ENCODE peak calls at places on chromosome 16, in seven cellular contexts. One of them, this sample, is unnamed.

GRCh38 chr16:57653936-57654335 is 14.2 kb upstream of the ADGRG3 start:
- DNase-seq in HepG2: no peak
- DNase-seq in SK-N-SH: no peak
- DNase-seq in H1: no peak
- DNase-seq in K562: no peak
- DNase-seq in GM12878: no peak
- DNase-seq in HCT116: no peak
- DNase-seq in this sample: no peak

GRCh38 chr16:11252482-11252931 is 3.5 kb downstream of the SOCS1 start:
- DNase-seq in H1: no peak
- DNase-seq in SK-N-SH: no peak
- DNase-seq in HepG2: no peak
- DNase-seq in GM12878: no peak
- DNase-seq in K562: no peak
- DNase-seq in HCT116: no peak
- DNase-seq in this sample: no peak

GRCh38 chr16:1487395-1488053 is 1.2 kb downstream of the PTX4 start:
- DNase-seq in GM12878: no peak
- DNase-seq in SK-N-SH: no peak
- DNase-seq in HCT116: no peak
- DNase-seq in K562: no peak
- DNase-seq in HepG2: no peak
- DNase-seq in H1: no peak
- DNase-seq in this sample: no peak

GRCh38 chr16:74448990-74449389 is 27.7 kb upstream of the CLEC18B start:
- DNase-seq in SK-N-SH: no peak
- DNase-seq in GM12878: no peak
- DNase-seq in HCT116: peak
- DNase-seq in H1: no peak
- DNase-seq in K562: no peak
- DNase-seq in HepG2: no peak
- DNase-seq in this sample: no peak

GRCh38 chr16:77812856-77813523 is 24.6 kb downstream of the VAT1L start:
- DNase-seq in SK-N-SH: no peak
- DNase-seq in GM12878: no peak
- DNase-seq in H1: no peak
- DNase-seq in K562: no peak
- DNase-seq in HepG2: no peak
- DNase-seq in HCT116: no peak
- DNase-seq in this sample: no peak

GRCh38 chr16:9141813-9142212 is 50.4 kb downstream of the HAPSTR1 start:
- DNase-seq in SK-N-SH: no peak
- DNase-seq in HCT116: no peak
- DNase-seq in K562: no peak
- DNase-seq in GM12878: no peak
- DNase-seq in HepG2: no peak
- DNase-seq in H1: no peak
- DNase-seq in this sample: no peak

GRCh38 chr16:66399930-66400329 is 27.2 kb upstream of the BEAN1 start:
- DNase-seq in SK-N-SH: peak
- DNase-seq in K562: no peak
- DNase-seq in GM12878: no peak
- DNase-seq in H1: no peak
- DNase-seq in HCT116: no peak
- DNase-seq in HepG2: no peak
- DNase-seq in this sample: no peak

GRCh38 chr16:89720520-89720858 is 209 bp downstream of the VPS9D1 start:
- DNase-seq in GM12878: no peak
- DNase-seq in H1: no peak
- DNase-seq in K562: peak
- DNase-seq in HepG2: peak
- DNase-seq in SK-N-SH: peak
- DNase-seq in HCT116: no peak
- DNase-seq in this sample: no peak

GRCh38 chr16:19436540-19436939 is 18.9 kb downstream of the TMC5 start:
- DNase-seq in K562: no peak
- DNase-seq in SK-N-SH: no peak
- DNase-seq in HepG2: no peak
- DNase-seq in HCT116: no peak
- DNase-seq in GM12878: no peak
- DNase-seq in H1: no peak
- DNase-seq in this sample: no peak

GRCh38 chr16:66030036-66030435 is 336.5 kb upstream of the CDH5 start:
- DNase-seq in GM12878: no peak
- DNase-seq in HepG2: no peak
- DNase-seq in K562: no peak
- DNase-seq in H1: no peak
- DNase-seq in HCT116: no peak
- DNase-seq in SK-N-SH: no peak
- DNase-seq in this sample: no peak

GRCh38 chr16:87206646-87207451 is 110.3 kb downstream of the C16orf95 start:
- DNase-seq in SK-N-SH: no peak
- DNase-seq in HCT116: peak
- DNase-seq in GM12878: no peak
- DNase-seq in HepG2: no peak
- DNase-seq in K562: no peak
- DNase-seq in H1: no peak
- DNase-seq in this sample: no peak

GRCh38 chr16:67156146-67156844 is 3.4 kb downstream of the TRADD start:
- DNase-seq in K562: no peak
- DNase-seq in H1: no peak
- DNase-seq in GM12878: no peak
- DNase-seq in HCT116: no peak
- DNase-seq in SK-N-SH: no peak
- DNase-seq in HepG2: no peak
- DNase-seq in this sample: no peak

GRCh38 chr16:71627631-71628236 is 1.8 kb downstream of the MARVELD3 start:
- DNase-seq in HCT116: no peak
- DNase-seq in H1: no peak
- DNase-seq in GM12878: no peak
- DNase-seq in SK-N-SH: peak
- DNase-seq in HepG2: no peak
- DNase-seq in K562: peak
- DNase-seq in this sample: no peak

GRCh38 chr16:69100046-69100765 is 5.2 kb upstream of the HAS3 start:
- DNase-seq in GM12878: no peak
- DNase-seq in HepG2: no peak
- DNase-seq in K562: no peak
- DNase-seq in H1: no peak
- DNase-seq in SK-N-SH: peak
- DNase-seq in HCT116: no peak
- DNase-seq in this sample: no peak

GRCh38 chr16:62882552-62883221 is 846.4 kb upstream of the CDH8 start:
- DNase-seq in HepG2: no peak
- DNase-seq in GM12878: no peak
- DNase-seq in H1: no peak
- DNase-seq in K562: no peak
- DNase-seq in SK-N-SH: no peak
- DNase-seq in HCT116: no peak
- DNase-seq in this sample: no peak

GRCh38 chr16:11152205-11152604 is 103.8 kb downstream of the SOCS1 start:
- DNase-seq in K562: no peak
- DNase-seq in SK-N-SH: peak
- DNase-seq in HCT116: no peak
- DNase-seq in H1: no peak
- DNase-seq in HepG2: no peak
- DNase-seq in GM12878: no peak
- DNase-seq in this sample: no peak

GRCh38 chr16:86476956-86477530 is 33.3 kb upstream of the FOXF1 start:
- DNase-seq in SK-N-SH: no peak
- DNase-seq in HepG2: no peak
- DNase-seq in H1: no peak
- DNase-seq in K562: no peak
- DNase-seq in HCT116: no peak
- DNase-seq in GM12878: no peak
- DNase-seq in this sample: no peak

GRCh38 chr16:7601100-7601499 is 268.5 kb downstream of the RBFOX1 start:
- DNase-seq in GM12878: no peak
- DNase-seq in HepG2: no peak
- DNase-seq in HCT116: no peak
- DNase-seq in K562: no peak
- DNase-seq in H1: no peak
- DNase-seq in SK-N-SH: no peak
- DNase-seq in this sample: no peak

GRCh38 chr16:54059319-54059718 is 227.3 kb downstream of the IRX3 start:
- DNase-seq in HepG2: no peak
- DNase-seq in H1: no peak
- DNase-seq in SK-N-SH: peak
- DNase-seq in HCT116: no peak
- DNase-seq in K562: no peak
- DNase-seq in GM12878: no peak
- DNase-seq in this sample: no peak

GRCh38 chr16:54056921-54057320 is 229.7 kb downstream of the IRX3 start:
- DNase-seq in HCT116: no peak
- DNase-seq in SK-N-SH: no peak
- DNase-seq in H1: no peak
- DNase-seq in HepG2: no peak
- DNase-seq in GM12878: no peak
- DNase-seq in K562: no peak
- DNase-seq in this sample: no peak

GRCh38 chr16:54055191-54055590 is 231.4 kb downstream of the IRX3 start:
- DNase-seq in SK-N-SH: no peak
- DNase-seq in H1: no peak
- DNase-seq in K562: no peak
- DNase-seq in HCT116: no peak
- DNase-seq in GM12878: no peak
- DNase-seq in HepG2: no peak
- DNase-seq in this sample: no peak

GRCh38 chr16:54054237-54054780 is 232.3 kb downstream of the IRX3 start:
- DNase-seq in HepG2: no peak
- DNase-seq in GM12878: no peak
- DNase-seq in H1: no peak
- DNase-seq in SK-N-SH: no peak
- DNase-seq in K562: no peak
- DNase-seq in HCT116: no peak
- DNase-seq in this sample: no peak

DNA sequence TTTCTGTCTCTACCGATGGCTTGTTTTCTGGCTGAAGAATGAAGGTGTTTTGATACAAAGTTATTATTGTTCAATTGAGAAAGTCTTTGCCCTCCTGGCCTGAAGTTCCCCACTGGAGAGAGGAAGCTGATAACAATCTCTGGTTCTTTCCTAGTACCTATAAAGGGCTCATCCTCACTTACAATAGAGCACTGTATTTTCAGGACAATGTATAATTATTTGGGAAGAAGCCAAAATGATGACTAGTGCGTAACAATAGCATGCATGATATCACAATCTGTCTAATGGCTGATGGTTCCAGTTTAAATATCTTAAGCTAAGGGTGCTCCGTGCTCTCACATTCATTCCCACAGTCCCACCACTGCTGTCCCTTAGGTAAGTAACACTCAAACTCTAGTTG is 230.7 kb downstream of the IRX3 start:
- DNase-seq in H1: no peak
- DNase-seq in HCT116: peak
- DNase-seq in GM12878: no peak
- DNase-seq in K562: no peak
- DNase-seq in HepG2: peak
- DNase-seq in SK-N-SH: no peak
- DNase-seq in this sample: no peak
- TF ChIP-seq YY1 in H1: no peak
- TF ChIP-seq YY1 in HCT116: no peak
- TF ChIP-seq YY1 in GM12878: no peak
- TF ChIP-seq YY1 in K562: no peak
- TF ChIP-seq YY1 in HepG2: no peak
- TF ChIP-seq YY1 in SK-N-SH: no peak
- TF ChIP-seq YY1 in this sample: no peak

GRCh38 chr16:50884066-50884860 is 142.4 kb downstream of the CYLD start:
- DNase-seq in GM12878: no peak
- DNase-seq in SK-N-SH: peak
- DNase-seq in HepG2: peak
- DNase-seq in K562: peak
- DNase-seq in H1: no peak
- DNase-seq in HCT116: no peak
- DNase-seq in this sample: no peak
- TF ChIP-seq YY1 in GM12878: no peak
- TF ChIP-seq YY1 in SK-N-SH: no peak
- TF ChIP-seq YY1 in HepG2: no peak
- TF ChIP-seq YY1 in K562: no peak
- TF ChIP-seq YY1 in H1: no peak
- TF ChIP-seq YY1 in HCT116: no peak
- TF ChIP-seq YY1 in this sample: no peak

GRCh38 chr16:31061813-31062440 is 12.1 kb downstream of the ZNF668 start:
- DNase-seq in HCT116: no peak
- DNase-seq in SK-N-SH: no peak
- DNase-seq in GM12878: no peak
- DNase-seq in HepG2: no peak
- DNase-seq in K562: no peak
- DNase-seq in H1: no peak
- DNase-seq in this sample: no peak

GRCh38 chr16:31063843-31064611 is 10.0 kb downstream of the ZNF668 start:
- DNase-seq in SK-N-SH: no peak
- DNase-seq in HCT116: no peak
- DNase-seq in H1: no peak
- DNase-seq in GM12878: no peak
- DNase-seq in K562: no peak
- DNase-seq in HepG2: no peak
- DNase-seq in this sample: no peak

GRCh38 chr16:31063495-31063842 is 10.6 kb downstream of the ZNF668 start:
- DNase-seq in GM12878: no peak
- DNase-seq in SK-N-SH: no peak
- DNase-seq in H1: no peak
- DNase-seq in HepG2: no peak
- DNase-seq in HCT116: no peak
- DNase-seq in K562: no peak
- DNase-seq in this sample: no peak

GRCh38 chr16:31067342-31067741 is 6.7 kb downstream of the ZNF668 start:
- DNase-seq in H1: no peak
- DNase-seq in K562: no peak
- DNase-seq in GM12878: no peak
- DNase-seq in SK-N-SH: no peak
- DNase-seq in HCT116: no peak
- DNase-seq in HepG2: no peak
- DNase-seq in this sample: no peak

GRCh38 chr16:31064882-31065461 is 9.1 kb downstream of the ZNF668 start:
- DNase-seq in GM12878: no peak
- DNase-seq in K562: no peak
- DNase-seq in H1: no peak
- DNase-seq in HepG2: no peak
- DNase-seq in HCT116: no peak
- DNase-seq in SK-N-SH: no peak
- DNase-seq in this sample: no peak
- TF ChIP-seq YY1 in GM12878: no peak
- TF ChIP-seq YY1 in K562: no peak
- TF ChIP-seq YY1 in H1: no peak
- TF ChIP-seq YY1 in HepG2: no peak
- TF ChIP-seq YY1 in HCT116: no peak
- TF ChIP-seq YY1 in SK-N-SH: peak
- TF ChIP-seq YY1 in this sample: no peak

DNA sequence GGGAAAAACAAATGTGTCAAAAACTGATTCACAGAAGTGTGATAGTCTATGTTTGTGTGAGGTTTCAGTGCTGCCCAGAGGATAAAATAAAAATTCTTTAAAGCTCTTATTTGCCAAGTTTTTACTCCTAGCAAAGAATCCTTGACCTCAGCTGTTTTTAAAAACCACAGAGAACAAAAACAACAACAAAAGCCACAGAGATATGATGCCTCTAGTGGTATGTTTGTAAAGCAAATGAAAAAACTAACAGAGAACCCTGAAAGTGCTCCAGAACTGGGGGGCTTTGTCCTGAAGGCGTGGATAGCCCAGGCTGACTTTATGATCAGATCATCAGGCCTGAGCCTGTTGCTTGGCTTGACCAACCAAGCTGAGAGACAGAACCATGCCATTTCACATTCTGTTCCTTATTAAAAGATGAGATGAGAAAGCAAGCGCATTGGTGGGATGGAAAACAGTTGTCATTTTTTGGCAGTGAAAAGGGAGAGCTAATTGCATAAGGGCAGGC is 411.1 kb downstream of the CPPED1 start:
- DNase-seq in SK-N-SH: no peak
- DNase-seq in K562: no peak
- DNase-seq in HepG2: no peak
- DNase-seq in H1: no peak
- DNase-seq in GM12878: no peak
- DNase-seq in HCT116: no peak
- DNase-seq in this sample: no peak
- TF ChIP-seq YY1 in SK-N-SH: no peak
- TF ChIP-seq YY1 in K562: no peak
- TF ChIP-seq YY1 in HepG2: no peak
- TF ChIP-seq YY1 in H1: no peak
- TF ChIP-seq YY1 in GM12878: no peak
- TF ChIP-seq YY1 in HCT116: no peak
- TF ChIP-seq YY1 in this sample: no peak

This sample was measured in NT2/D1.